ENCODE peak calls at places on chromosomes 12 and 14, in four cellular contexts. B, U, E and M are unnamed samples. For H3K79me2, the result is how much of the 10 kb centered on the place peaks cover.

GRCh38 chr12:114834621-114835020 is 150.6 kb upstream of the TBX3 start:
- DNase-seq in B (no peak), U (no peak), E (no peak), M (no peak)

GRCh38 chr12:30930238-30931010 is 3.9 kb downstream of the TSPAN11 start:
- DNase-seq in B (no peak), U (no peak), E (no peak), M (no peak)

GRCh38 chr12:1732914-1733313 is 42.0 kb downstream of the ADIPOR2 start:
- DNase-seq in B (no peak), U (peak), E (no peak), M (no peak)

GRCh38 chr12:22982635-22983034 is 357.7 kb downstream of the ETNK1 start:
- DNase-seq in B (no peak), U (no peak), E (no peak), M (no peak)

GRCh38 chr12:65119063-65119462 is 2.0 kb downstream of the WIF1 start:
- DNase-seq in B (no peak), U (no peak), E (no peak), M (no peak)

GRCh38 chr14:104116544-104117340 is 21.6 kb upstream of the KIF26A start:
- DNase-seq in B (no peak), U (no peak), E (no peak), M (peak)

GRCh38 chr12:130987151-130987931 is 33.6 kb downstream of the ADGRD1 start:
- DNase-seq in B (no peak), U (peak), E (no peak), M (no peak)

GRCh38 chr14:74974364-74975058 is 19.1 kb upstream of the PGF start:
- DNase-seq in B (no peak), U (no peak), E (no peak), M (peak)

GRCh38 chr12:118983147-118983824 is 1.9 kb downstream of the SRRM4 start:
- DNase-seq in B (no peak), U (no peak), E (no peak), M (no peak)

GRCh38 chr12:90069711-90070110 is 361.1 kb upstream of the ATP2B1 start:
- DNase-seq in B (no peak), U (no peak), E (no peak), M (no peak)

GRCh38 chr12:54383041-54383609 is 1.4 kb downstream of the ZNF385A start:
- DNase-seq in B (no peak), U (no peak), E (peak), M (no peak)

GRCh38 chr12:92295523-92295922 is 149.9 kb upstream of the BTG1 start:
- DNase-seq in B (no peak), U (no peak), E (no peak), M (no peak)

GRCh38 chr12:31219521-31219920 is 106.4 kb downstream of the SINHCAF start:
- DNase-seq in B (no peak), U (no peak), E (no peak), M (no peak)

GRCh38 chr12:89988156-89988555 is 279.5 kb upstream of the ATP2B1 start:
- DNase-seq in B (no peak), U (no peak), E (no peak), M (no peak)

GRCh38 chr12:50825372-50825838 is 17.3 kb upstream of the TMPRSS12 start:
- DNase-seq in B (peak), U (peak), E (peak), M (peak)

GRCh38 chr14:22602853-22603252 is 4.8 kb downstream of the ABHD4 start:
- DNase-seq in B (no peak), U (no peak), E (no peak), M (no peak)

GRCh38 chr12:9864913-9865675 is 4.1 kb downstream of the CLEC2B start:
- DNase-seq in B (no peak), U (no peak), E (no peak), M (no peak)

GRCh38 chr14:55151601-55152000 is 22.5 kb downstream of the LGALS3 start:
- DNase-seq in B (no peak), U (no peak), E (no peak), M (no peak)

GRCh38 chr12:19485240-19485639 is 45.9 kb downstream of the AEBP2 start:
- DNase-seq in B (no peak), U (no peak), E (no peak), M (no peak)

GRCh38 chr14:102159841-102160240 is 20.1 kb downstream of the WDR20 start:
- DNase-seq in B (no peak), U (no peak), E (no peak), M (no peak)
- H3K4me2 ChIP-seq in B (no peak), U (no peak), E (no peak), M (no peak)

DNA sequence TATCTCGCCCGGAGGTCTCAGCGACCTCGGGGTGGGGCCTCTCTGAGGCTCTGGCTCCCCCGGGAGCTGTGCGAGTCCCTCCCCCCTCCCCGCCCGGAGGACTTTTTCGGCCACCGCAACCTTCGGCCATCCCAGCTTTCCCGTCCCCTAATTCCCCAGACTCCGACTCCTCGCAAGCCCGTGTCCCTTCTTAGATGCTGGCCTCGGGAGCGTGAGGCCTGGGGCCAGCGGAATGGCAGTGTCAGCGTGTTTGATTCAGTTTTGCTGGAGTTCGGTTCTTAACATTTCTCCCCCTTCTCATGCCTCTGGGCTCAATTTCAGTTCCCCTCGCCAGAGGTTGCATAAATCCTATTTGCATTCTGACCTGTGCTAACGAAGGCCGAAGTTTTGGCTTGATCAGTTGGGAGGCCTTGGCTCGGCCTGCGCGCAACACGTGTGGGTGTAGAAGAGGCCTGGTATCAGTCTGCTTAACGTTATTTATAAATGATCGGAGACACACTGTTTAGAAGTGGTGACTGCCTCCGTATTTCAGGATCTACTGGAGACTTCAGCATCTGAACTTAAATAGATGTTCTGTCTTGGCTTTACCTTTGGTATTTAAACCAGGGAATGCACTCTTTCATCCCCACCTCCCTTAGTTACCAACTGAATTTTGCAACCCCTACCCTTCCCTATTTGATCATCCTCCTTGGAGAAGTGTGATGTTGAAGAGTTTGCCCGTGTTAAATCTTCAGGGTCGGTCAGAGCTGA is 752 bp downstream of the HSP90B1 start:
- DNase-seq in B (peak), U (peak), E (peak), M (peak)
- H3K79me2 ChIP-seq in B (half or more), U (half or more), E (half or more), M (half or more)

GRCh38 chr12:119990382-119990874 is 1.4 kb downstream of the BICDL1 start:
- DNase-seq in B (peak), U (no peak), E (no peak), M (peak)
- H3K4me3 ChIP-seq in B (peak), U (peak), E (no peak), M (peak)

GRCh38 chr12:14923944-14924343 is 14.4 kb downstream of the ERP27 start:
- DNase-seq in B (no peak), U (no peak), E (no peak), M (no peak)
- H3K4me2 ChIP-seq in B (no peak), U (no peak), E (no peak), M (no peak)

DNA sequence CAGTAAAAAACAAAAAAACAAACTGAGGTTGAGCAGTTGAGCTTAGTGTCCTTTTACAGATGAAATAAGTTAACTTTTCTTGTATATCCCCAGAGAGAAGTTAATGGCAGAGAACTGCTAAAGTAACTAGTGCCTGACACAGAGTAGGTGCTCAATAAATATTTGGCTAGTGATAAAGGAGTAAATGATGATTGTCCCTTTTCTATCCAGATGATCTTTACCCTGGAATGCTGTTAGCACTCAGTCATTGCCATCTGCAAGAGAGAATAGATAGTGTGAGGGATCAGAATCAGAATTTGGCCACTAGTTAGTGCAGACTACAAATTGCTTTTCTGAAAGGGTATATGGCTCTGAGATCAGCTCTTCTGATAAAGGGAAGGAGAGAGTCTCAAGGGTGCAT is 21.6 kb downstream of the VEZT start:
- DNase-seq in B (no peak), U (peak), E (no peak), M (no peak)
- H3K79me2 ChIP-seq in B (half or more), U (under half), E (under half), M (half or more)

DNA sequence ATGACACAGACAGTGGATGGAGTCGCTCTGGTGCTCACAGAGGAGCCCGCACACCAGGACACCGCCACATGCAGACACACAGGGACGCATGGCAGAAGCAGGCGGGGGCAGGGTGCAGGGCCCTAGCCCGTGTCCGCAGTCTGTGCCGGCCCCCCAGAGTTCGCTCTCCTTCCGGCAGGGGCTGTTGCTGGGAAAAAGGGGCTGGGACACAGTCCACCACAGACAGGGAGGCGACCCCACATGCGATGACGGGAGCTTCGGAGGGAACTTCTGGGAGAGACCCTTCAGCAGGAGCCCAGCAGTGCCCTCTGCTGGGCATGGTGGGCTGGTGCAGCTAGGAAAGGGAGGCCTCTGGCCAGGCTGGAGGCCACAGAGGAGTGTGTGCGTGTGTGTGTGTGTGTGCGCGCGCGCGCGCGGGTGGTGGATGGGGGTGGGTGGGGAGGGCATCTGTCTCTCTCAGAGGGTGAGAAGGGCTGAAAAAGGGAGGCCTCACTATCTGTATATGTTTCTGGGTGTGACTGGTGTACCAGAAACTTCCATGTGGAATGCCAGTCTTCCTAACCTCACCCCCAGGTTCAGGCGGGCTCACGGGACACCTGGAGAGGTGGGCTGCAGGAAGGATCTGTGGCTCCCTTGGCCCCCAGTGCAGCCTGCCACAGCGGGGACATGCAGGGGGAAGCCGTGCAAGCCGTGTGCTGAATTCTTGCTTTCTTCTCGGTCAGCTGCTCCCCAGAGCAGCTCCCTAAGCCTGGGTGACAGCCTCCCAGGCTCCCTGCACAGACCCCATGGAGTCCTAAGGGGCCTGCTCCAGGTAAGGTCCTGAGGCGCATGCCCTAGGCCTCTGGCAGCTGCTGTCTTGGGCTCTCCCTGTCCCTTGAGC is 60.7 kb downstream of the PLEKHG3 start:
- DNase-seq in B (peak), U (peak), E (peak), M (peak)
- H3K4me3 ChIP-seq in B (no peak), U (no peak), E (no peak), M (no peak)